ENCODE peak calls at places on chromosomes 3 and 15, in four cellular contexts. One of them, this sample, is unnamed.
A peak's percentile ranks its signal among the peaks of the same experiment; 100 is the strongest.

GRCh38 chr15:90600954-90601353 is 71.2 kb downstream of the CRTC3 start:
- DNase-seq in heart left ventricle: no peak
- DNase-seq in suprapubic skin: no peak
- DNase-seq in colonic mucosa: no peak
- DNase-seq in this sample: no peak

GRCh38 chr3:30426319-30426993 is 179.9 kb upstream of the TGFBR2 start:
- DNase-seq in suprapubic skin: peak; percentile 63
- DNase-seq in colonic mucosa: peak; percentile 23
- DNase-seq in heart left ventricle: peak; percentile 80
- DNase-seq in this sample: peak; percentile 71

GRCh38 chr15:100348578-100348977 is 6.8 kb upstream of the ADAMTS17 start:
- DNase-seq in heart left ventricle: no peak
- DNase-seq in colonic mucosa: no peak
- DNase-seq in suprapubic skin: no peak
- DNase-seq in this sample: no peak

GRCh38 chr15:67882487-67883227 is 42.8 kb upstream of the RNU6-1 start:
- DNase-seq in colonic mucosa: no peak
- DNase-seq in heart left ventricle: no peak
- DNase-seq in suprapubic skin: no peak
- DNase-seq in this sample: no peak

GRCh38 chr3:154235330-154235729 is 89.0 kb downstream of the DHX36 start:
- DNase-seq in suprapubic skin: no peak
- DNase-seq in heart left ventricle: no peak
- DNase-seq in colonic mucosa: no peak
- DNase-seq in this sample: peak; percentile 6

GRCh38 chr3:180913582-180914404 is 1.3 kb downstream of the FXR1 start:
- DNase-seq in heart left ventricle: no peak
- DNase-seq in colonic mucosa: no peak
- DNase-seq in suprapubic skin: no peak
- DNase-seq in this sample: no peak

GRCh38 chr15:40302288-40302886 is 5.3 kb downstream of the PLCB2 start:
- DNase-seq in heart left ventricle: no peak
- DNase-seq in suprapubic skin: no peak
- DNase-seq in colonic mucosa: no peak
- DNase-seq in this sample: no peak

GRCh38 chr15:48433226-48433886 is 102.1 kb downstream of the DUT start:
- DNase-seq in colonic mucosa: no peak
- DNase-seq in heart left ventricle: no peak
- DNase-seq in suprapubic skin: no peak
- DNase-seq in this sample: no peak

GRCh38 chr15:68821898-68822380 is 1.2 kb upstream of the ANP32A start:
- DNase-seq in colonic mucosa: peak; percentile 35
- DNase-seq in suprapubic skin: no peak
- DNase-seq in heart left ventricle: no peak
- DNase-seq in this sample: no peak

GRCh38 chr15:68465861-68466560 is 34.0 kb upstream of the ITGA11 start:
- DNase-seq in heart left ventricle: no peak
- DNase-seq in colonic mucosa: no peak
- DNase-seq in suprapubic skin: no peak
- DNase-seq in this sample: no peak

GRCh38 chr15:88194162-88194561 is 62.4 kb downstream of the NTRK3 start:
- DNase-seq in suprapubic skin: no peak
- DNase-seq in colonic mucosa: no peak
- DNase-seq in heart left ventricle: no peak
- DNase-seq in this sample: no peak

GRCh38 chr3:138938056-138938876 is 8.7 kb downstream of the FOXL2 start:
- DNase-seq in colonic mucosa: no peak
- DNase-seq in suprapubic skin: no peak
- DNase-seq in heart left ventricle: no peak
- DNase-seq in this sample: no peak

GRCh38 chr3:37905987-37906674 is 44.5 kb downstream of the CTDSPL start:
- DNase-seq in colonic mucosa: no peak
- DNase-seq in suprapubic skin: no peak
- DNase-seq in heart left ventricle: no peak
- DNase-seq in this sample: peak; percentile 22

GRCh38 chr15:73965730-73966103 is 26.4 kb downstream of the STOML1 start:
- DNase-seq in heart left ventricle: no peak
- DNase-seq in colonic mucosa: no peak
- DNase-seq in suprapubic skin: no peak
- DNase-seq in this sample: no peak

GRCh38 chr3:55042591-55042990 is 114.7 kb upstream of the LRTM1 start:
- DNase-seq in suprapubic skin: no peak
- DNase-seq in heart left ventricle: no peak
- DNase-seq in colonic mucosa: no peak
- DNase-seq in this sample: no peak

GRCh38 chr3:187610926-187611545 is 59.2 kb downstream of the SST start:
- DNase-seq in colonic mucosa: no peak
- DNase-seq in heart left ventricle: no peak
- DNase-seq in suprapubic skin: no peak
- DNase-seq in this sample: no peak

GRCh38 chr3:38404286-38404685 is 49.4 kb upstream of the ACVR2B start:
- DNase-seq in suprapubic skin: peak; percentile 70
- DNase-seq in colonic mucosa: peak; percentile 40
- DNase-seq in heart left ventricle: no peak
- DNase-seq in this sample: peak; percentile 87

GRCh38 chr3:184540777-184541681 is 20.6 kb upstream of the EPHB3 start:
- DNase-seq in suprapubic skin: peak; percentile 78
- DNase-seq in colonic mucosa: peak; percentile 94
- DNase-seq in heart left ventricle: peak; percentile 59
- DNase-seq in this sample: peak; percentile 16

GRCh38 chr3:162538906-162539305 is 1042.3 kb downstream of the OTOL1 start:
- DNase-seq in colonic mucosa: no peak
- DNase-seq in heart left ventricle: no peak
- DNase-seq in suprapubic skin: no peak
- DNase-seq in this sample: no peak

GRCh38 chr3:140188285-140188684 is 253.3 kb downstream of the CLSTN2 start:
- DNase-seq in colonic mucosa: no peak
- DNase-seq in suprapubic skin: no peak
- DNase-seq in heart left ventricle: peak; percentile 39
- DNase-seq in this sample: no peak

DNA sequence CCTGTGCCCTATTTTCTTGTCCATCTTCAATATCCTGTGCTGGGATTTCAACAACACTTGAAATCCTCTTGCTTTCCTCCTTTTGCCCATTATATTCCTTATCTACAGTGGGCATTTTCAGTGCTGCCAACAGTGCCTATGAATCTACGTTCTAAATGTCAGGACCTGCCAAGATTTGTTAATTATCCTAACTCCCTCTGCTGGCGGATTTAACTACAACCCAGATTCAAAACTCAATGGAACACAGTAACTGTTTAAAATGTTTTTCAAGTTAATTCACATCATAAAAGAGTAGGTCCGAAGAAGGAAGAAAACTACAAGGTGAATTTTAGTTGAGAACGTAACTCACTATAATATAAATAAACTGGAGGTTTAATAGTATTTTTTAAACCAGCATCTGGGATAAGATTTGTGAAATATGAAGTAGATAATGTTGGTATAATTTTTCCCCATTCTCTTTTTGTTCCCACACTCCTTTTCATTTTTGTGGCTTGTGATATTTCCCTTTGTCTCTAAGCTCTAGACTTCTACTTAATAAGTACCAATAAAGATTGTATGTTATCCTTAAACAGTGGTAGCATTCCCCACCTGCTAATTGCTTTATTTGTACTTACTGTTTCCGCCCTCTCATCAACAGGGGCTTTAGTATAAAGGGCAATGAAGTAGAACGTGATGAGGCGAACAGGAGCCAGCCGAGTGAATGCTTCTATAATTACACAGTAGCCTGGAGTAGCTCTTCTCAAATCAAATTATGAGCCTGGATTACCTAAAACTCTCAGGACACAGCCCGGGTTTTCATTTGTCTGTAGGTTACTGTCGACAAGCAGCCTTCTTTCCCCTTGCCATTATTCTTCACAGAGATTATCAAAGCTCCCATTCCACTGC is 302.5 kb upstream of the ATP11B start:
- DNase-seq in heart left ventricle: no peak
- DNase-seq in colonic mucosa: peak; percentile 23
- DNase-seq in suprapubic skin: no peak
- DNase-seq in this sample: no peak
- TF ChIP-seq CTCF in heart left ventricle: no peak
- TF ChIP-seq CTCF in colonic mucosa: peak; percentile 43
- TF ChIP-seq CTCF in suprapubic skin: peak; percentile 18
- TF ChIP-seq CTCF in this sample: peak; percentile 44

GRCh38 chr3:127699098-127699945 is 26.6 kb downstream of the ABTB1 start:
- DNase-seq in suprapubic skin: no peak
- DNase-seq in heart left ventricle: no peak
- DNase-seq in colonic mucosa: no peak
- DNase-seq in this sample: no peak

GRCh38 chr3:127700406-127700805 is 27.7 kb downstream of the ABTB1 start:
- DNase-seq in suprapubic skin: no peak
- DNase-seq in heart left ventricle: no peak
- DNase-seq in colonic mucosa: no peak
- DNase-seq in this sample: no peak

GRCh38 chr3:127701281-127701792 is 28.6 kb downstream of the ABTB1 start:
- DNase-seq in heart left ventricle: peak; percentile 72
- DNase-seq in suprapubic skin: peak; percentile 53
- DNase-seq in colonic mucosa: no peak
- DNase-seq in this sample: no peak

GRCh38 chr3:127699946-127700300 is 27.2 kb downstream of the ABTB1 start:
- DNase-seq in suprapubic skin: no peak
- DNase-seq in heart left ventricle: no peak
- DNase-seq in colonic mucosa: no peak
- DNase-seq in this sample: no peak

DNA sequence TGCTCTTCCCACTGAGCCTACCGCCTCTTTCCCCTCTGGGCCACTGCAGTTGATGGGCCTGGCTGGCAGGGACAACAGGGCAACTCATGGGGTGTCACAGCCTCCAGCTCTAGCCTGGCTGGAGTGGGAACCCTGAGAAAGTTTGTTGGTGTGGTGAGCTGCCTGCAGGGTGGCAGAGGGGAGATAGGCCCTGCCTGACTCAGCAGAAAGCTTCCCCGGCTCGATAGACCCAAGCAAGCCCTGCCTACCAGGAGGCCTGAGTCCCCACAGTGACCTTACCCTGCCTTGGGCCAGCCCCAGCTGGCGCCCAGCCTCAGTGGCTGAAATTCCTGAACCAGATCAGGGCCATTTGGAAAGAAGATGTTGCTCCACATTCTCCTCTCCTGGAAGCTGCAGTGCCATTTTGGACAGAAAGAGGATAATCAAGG is 29.4 kb downstream of the ABTB1 start:
- DNase-seq in heart left ventricle: no peak
- DNase-seq in colonic mucosa: no peak
- DNase-seq in suprapubic skin: peak; percentile 58
- DNase-seq in this sample: no peak
- H3K27ac ChIP-seq in heart left ventricle: peak overlapping the region; percentile 91
- H3K27ac ChIP-seq in colonic mucosa: no peak overlapping the region
- H3K27ac ChIP-seq in suprapubic skin: no peak overlapping the region
- H3K27ac ChIP-seq in this sample: no peak overlapping the region

GRCh38 chr3:111617912-111618601 is 22.9 kb upstream of the ZBED2 start:
- DNase-seq in heart left ventricle: no peak
- DNase-seq in suprapubic skin: no peak
- DNase-seq in colonic mucosa: no peak
- DNase-seq in this sample: no peak

GRCh38 chr3:111619833-111620232 is 24.7 kb upstream of the ZBED2 start:
- DNase-seq in heart left ventricle: no peak
- DNase-seq in colonic mucosa: no peak
- DNase-seq in suprapubic skin: no peak
- DNase-seq in this sample: no peak

GRCh38 chr3:111618945-111619344 is 23.8 kb upstream of the ZBED2 start:
- DNase-seq in heart left ventricle: no peak
- DNase-seq in colonic mucosa: no peak
- DNase-seq in suprapubic skin: no peak
- DNase-seq in this sample: no peak

GRCh38 chr3:111617406-111617805 is 22.3 kb upstream of the ZBED2 start:
- DNase-seq in heart left ventricle: no peak
- DNase-seq in suprapubic skin: no peak
- DNase-seq in colonic mucosa: no peak
- DNase-seq in this sample: no peak

DNA sequence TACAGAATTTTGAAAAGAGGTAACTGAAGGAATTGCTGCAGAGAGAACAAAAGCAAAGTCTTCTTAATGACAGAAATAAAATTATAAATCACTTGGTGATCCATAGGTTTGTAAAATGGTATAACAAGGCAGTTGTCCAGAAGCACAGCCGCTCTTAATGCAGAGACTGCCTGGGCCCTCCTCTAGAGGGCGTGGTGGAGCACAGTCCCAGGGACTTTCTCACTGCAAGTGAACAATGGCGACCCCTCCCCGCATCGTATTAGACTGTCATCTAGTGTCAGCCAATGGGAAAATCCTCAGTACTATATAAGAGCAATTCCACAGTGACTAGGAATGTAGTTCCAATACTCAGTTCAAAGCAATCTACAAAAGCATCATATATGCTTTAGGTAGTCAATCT is 26.4 kb upstream of the ZBED2 start:
- DNase-seq in heart left ventricle: no peak
- DNase-seq in suprapubic skin: no peak
- DNase-seq in colonic mucosa: no peak
- DNase-seq in this sample: no peak
- TF ChIP-seq CTCF in heart left ventricle: no peak
- TF ChIP-seq CTCF in suprapubic skin: no peak
- TF ChIP-seq CTCF in colonic mucosa: no peak
- TF ChIP-seq CTCF in this sample: peak; percentile 70

DNA sequence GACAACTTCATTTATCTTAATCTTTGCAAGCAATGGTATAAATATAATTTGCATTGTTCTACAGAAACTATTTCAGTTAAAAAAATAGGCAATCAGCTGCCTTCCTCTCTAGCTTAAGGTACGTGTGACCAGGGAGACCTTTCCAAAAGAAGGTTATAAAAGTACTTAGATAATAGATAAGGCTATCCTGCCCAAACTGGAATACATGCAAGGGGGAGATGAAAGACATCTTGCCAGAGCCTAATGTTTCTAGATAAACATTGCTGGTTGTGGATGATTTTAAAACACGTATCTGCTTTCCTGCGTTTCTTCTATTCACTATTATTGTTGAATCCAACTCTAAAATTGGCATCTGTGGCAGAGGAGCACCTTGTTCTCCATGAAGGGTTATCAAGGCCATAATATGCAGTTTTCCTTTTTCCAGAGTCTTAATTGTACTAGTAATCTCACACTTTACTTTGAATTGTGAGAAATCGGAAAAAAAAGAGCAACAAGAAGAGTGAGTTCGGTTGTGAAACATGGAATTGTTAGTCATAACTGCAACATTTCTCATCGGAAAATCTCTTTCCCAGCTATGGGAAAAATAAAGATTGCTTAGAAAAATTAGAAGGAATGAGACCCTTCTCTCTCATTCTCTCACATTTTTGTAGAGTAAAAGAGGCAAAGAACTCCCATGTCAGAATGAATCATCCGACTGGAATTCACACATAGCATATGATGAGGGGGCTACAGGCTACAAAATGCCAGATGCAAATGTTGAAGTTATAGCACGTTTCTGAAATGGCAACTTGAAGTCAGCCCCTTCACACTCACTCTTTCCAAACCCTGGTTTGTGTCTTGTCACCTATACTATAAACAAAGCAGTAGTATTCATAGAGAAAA is 936.1 kb upstream of the NR2F2 start:
- DNase-seq in colonic mucosa: no peak
- DNase-seq in suprapubic skin: no peak
- DNase-seq in heart left ventricle: no peak
- DNase-seq in this sample: peak; percentile 54
- H3K27ac ChIP-seq in colonic mucosa: no peak overlapping the region
- H3K27ac ChIP-seq in suprapubic skin: no peak overlapping the region
- H3K27ac ChIP-seq in heart left ventricle: peak overlapping the region; percentile 2
- H3K27ac ChIP-seq in this sample: peak overlapping the region; percentile 79

This sample was measured in brain microvascular endothelial cell.